ENCODE peak calls at places on chromosomes 2 and 18, in nine cellular contexts. H is fibroblast of lung, B is astrocyte of the spinal cord, K is astrocyte of the cerebellum, M is BJ, G is fibroblast of the aortic adventitia, S is AG10803, P is neural progenitor cell, A is tibial artery. W is an unnamed sample.

GRCh38 chr2:129061079-129061785 is 742.6 kb upstream of the HS6ST1 start:
- DNase-seq in P (no peak), G (peak), H (peak), K (peak), A (no peak), M (peak), S (peak), B (peak), W (peak)

GRCh38 chr2:48589170-48589767 is 28.4 kb upstream of the GTF2A1L start:
- DNase-seq in S (peak), H (peak), B (peak), G (peak), M (no peak), A (peak), P (peak), K (no peak), W (peak)

GRCh38 chr2:241966671-241967070 is 97.1 kb downstream of the RTP5 start:
- DNase-seq in K (no peak), G (no peak), A (no peak), M (no peak), S (no peak), H (peak), B (no peak), P (no peak), W (no peak)

GRCh38 chr2:240401781-240402551 is 33.5 kb upstream of the GPC1 start:
- DNase-seq in B (no peak), K (no peak), S (no peak), A (peak), P (no peak), H (no peak), M (no peak), G (no peak), W (no peak)

GRCh38 chr2:197944416-197944815 is 140.0 kb downstream of the PLCL1 start:
- DNase-seq in B (no peak), M (no peak), K (no peak), P (no peak), H (no peak), A (no peak), S (no peak), G (no peak), W (no peak)

GRCh38 chr18:76922107-76922506 is 99.8 kb downstream of the ZNF236 start:
- DNase-seq in H (peak), S (peak), A (peak), B (peak), K (peak), M (no peak), G (peak), P (peak), W (peak)

GRCh38 chr2:109185801-109186570 is 57.0 kb downstream of the SH3RF3 start:
- DNase-seq in G (peak), K (no peak), M (peak), P (no peak), S (peak), B (peak), H (peak), A (peak), W (no peak)

GRCh38 chr2:46644690-46645385 is 165.5 kb downstream of the TMEM247 start:
- DNase-seq in K (no peak), H (no peak), P (no peak), M (no peak), A (no peak), G (no peak), S (peak), B (no peak), W (no peak)

GRCh38 chr2:179376881-179377280 is 112.2 kb upstream of the SESTD1 start:
- DNase-seq in M (peak), H (peak), A (no peak), P (no peak), K (peak), S (peak), B (peak), G (peak), W (peak)

GRCh38 chr18:47899107-47899840 is 31.2 kb downstream of the SMAD2 start:
- DNase-seq in B (no peak), S (no peak), P (peak), K (no peak), M (no peak), H (peak), G (no peak), A (no peak), W (no peak)
- H3K4me3 ChIP-seq in B (no peak), S (no peak), P (peak), K (no peak), M (no peak), H (no peak), G (no peak), A (no peak), W (no peak)

GRCh38 chr2:39227628-39228412 is 15.9 kb downstream of the CDKL4 start:
- DNase-seq in G (peak), H (peak), P (peak), M (no peak), S (peak), A (peak), B (peak), K (peak), W (peak)
- TF ChIP-seq CTCF in G (peak), H (peak), P (peak), M (peak), S (peak), A (peak), B (peak), K (peak), W (peak)

GRCh38 chr2:175169191-175169590 is 1.2 kb upstream of the ATF2 start:
- DNase-seq in K (no peak), S (no peak), P (no peak), H (no peak), M (no peak), G (no peak), A (no peak), B (no peak), W (no peak)
- H3K4me3 ChIP-seq in K (peak), S (no peak), P (peak), H (peak), M (no peak), G (no peak), A (peak), B (no peak), W (peak)

GRCh38 chr2:120064664-120065063 is 51.8 kb downstream of the EPB41L5 start:
- DNase-seq in P (no peak), A (no peak), S (no peak), M (no peak), B (peak), K (no peak), G (no peak), H (no peak), W (no peak)

GRCh38 chr2:120060088-120060623 is 47.3 kb downstream of the EPB41L5 start:
- DNase-seq in G (no peak), B (no peak), M (no peak), P (no peak), K (no peak), S (no peak), H (no peak), A (no peak), W (no peak)

GRCh38 chr2:120053891-120054290 is 41.0 kb downstream of the EPB41L5 start:
- DNase-seq in M (no peak), B (peak), S (peak), G (no peak), H (peak), P (no peak), A (no peak), K (peak), W (no peak)

GRCh38 chr2:120059483-120059882 is 46.6 kb downstream of the EPB41L5 start:
- DNase-seq in B (no peak), M (no peak), A (no peak), P (no peak), G (no peak), H (no peak), S (no peak), K (no peak), W (no peak)
- TF ChIP-seq CTCF in B (no peak), M (no peak), A (no peak), P (no peak), G (no peak), H (no peak), S (no peak), K (no peak), W (no peak)

GRCh38 chr2:152426801-152427200 is 91.8 kb downstream of the FMNL2 start:
- DNase-seq in M (no peak), P (no peak), A (no peak), K (no peak), G (peak), S (no peak), H (peak), B (no peak), W (no peak)

GRCh38 chr2:152421521-152422367 is 86.8 kb downstream of the FMNL2 start:
- DNase-seq in G (peak), A (peak), P (no peak), M (peak), H (peak), K (peak), B (peak), S (peak), W (peak)

GRCh38 chr2:152420923-152421322 is 85.9 kb downstream of the FMNL2 start:
- DNase-seq in G (no peak), B (no peak), H (no peak), P (no peak), S (no peak), A (no peak), K (no peak), M (no peak), W (no peak)

GRCh38 chr2:152425765-152426710 is 91.1 kb downstream of the FMNL2 start:
- DNase-seq in S (peak), H (peak), G (peak), M (no peak), A (no peak), P (no peak), K (no peak), B (peak), W (peak)

GRCh38 chr2:152423684-152424083 is 88.7 kb downstream of the FMNL2 start:
- DNase-seq in K (no peak), M (no peak), B (no peak), S (no peak), P (no peak), A (no peak), H (no peak), G (no peak), W (no peak)
- H3K4me3 ChIP-seq in K (no peak), M (no peak), B (no peak), S (no peak), P (no peak), A (no peak), H (no peak), G (no peak), W (no peak)

W was measured in brain microvascular endothelial cell.